ENCODE peak calls at places on chromosomes 16 and 17, in nine cellular contexts. L is pancreas; E is EL; O is activated T-cell treated with anti-CD3 and anti-CD28 coated beads for 4 hours; R is progenitor cell of endocrine pancreas; N is aorta; A is HEK293T; G is neural crest cell; C is activated CD4-positive, alpha-beta T cell treated with anti-CD3 and anti-CD28 coated beads, Interleukin-2, amount 50 U/mL, for 48 hours. Z is an unnamed sample.

GRCh38 chr16:88508868-88509748 is 56.0 kb downstream of the ZFPM1 start:
- DNase-seq in L (peak; percentile 89), N (no peak), R (no peak), E (no peak), O (no peak), C (no peak), G (no peak), A (no peak), Z (no peak)

GRCh38 chr17:79420318-79421243 is 190.3 kb downstream of the RBFOX3 start:
- DNase-seq in R (no peak), A (peak; percentile 35), N (no peak), O (peak; percentile 14), E (peak; percentile 34), G (peak; percentile 23), C (peak; percentile 49), L (no peak), Z (peak; percentile 5)

GRCh38 chr17:40303706-40304450 is 5.1 kb upstream of the RARA start:
- DNase-seq in R (no peak), O (no peak), N (no peak), L (no peak), G (no peak), A (no peak), C (no peak), E (no peak), Z (no peak)

GRCh38 chr16:15649727-15650018 is 372 bp upstream of the NDE1 start:
- DNase-seq in R (no peak), G (no peak), O (no peak), A (no peak), L (no peak), E (no peak), N (no peak), C (no peak), Z (no peak)

GRCh38 chr16:17404903-17405691 is 65.7 kb downstream of the XYLT1 start:
- DNase-seq in O (no peak), A (no peak), E (peak; percentile 86), C (no peak), R (no peak), L (peak; percentile 38), N (peak; percentile 90), G (peak; percentile 8), Z (no peak)

GRCh38 chr17:39674702-39675389 is 6.6 kb downstream of the PNMT start:
- DNase-seq in O (no peak), C (no peak), R (no peak), N (peak; percentile 75), A (no peak), G (no peak), E (no peak), L (peak; percentile 48), Z (no peak)

GRCh38 chr16:14003119-14003570 is 68.0 kb upstream of the MRTFB start:
- DNase-seq in A (peak; percentile 65), G (peak; percentile 65), C (no peak), L (peak; percentile 51), O (no peak), E (peak; percentile 81), N (peak; percentile 83), R (no peak), Z (no peak)

GRCh38 chr16:64736887-64737286 is 385.0 kb downstream of the CDH11 start:
- DNase-seq in L (no peak), A (no peak), C (no peak), R (no peak), E (no peak), G (no peak), O (no peak), N (no peak), Z (no peak)

GRCh38 chr16:25258856-25259179 is 1.2 kb upstream of the ZKSCAN2 start:
- DNase-seq in L (no peak), O (peak; percentile 5), N (no peak), R (no peak), E (no peak), A (no peak), C (peak; percentile 14), G (no peak), Z (no peak)

GRCh38 chr17:77959216-77959925 is 868 bp downstream of the TNRC6C start:
- DNase-seq in C (peak; percentile 51), O (peak; percentile 9), A (no peak), E (peak; percentile 22), L (no peak), G (no peak), R (no peak), N (no peak), Z (peak; percentile 20)

GRCh38 chr17:2940352-2940751 is 123.1 kb downstream of the OR1D5 start:
- DNase-seq in N (peak; percentile 64), R (no peak), C (no peak), L (no peak), O (no peak), E (no peak), A (no peak), G (no peak), Z (no peak)

GRCh38 chr16:89100601-89101302 is 7.1 kb downstream of the ACSF3 start:
- DNase-seq in G (no peak), A (no peak), O (no peak), L (no peak), C (no peak), N (no peak), R (no peak), E (no peak), Z (no peak)